ENCODE peak calls at places on chromosomes 1 and 21, in five cellular contexts. N is IMR-90, R is mesendoderm, G is mesenchymal stem cell, B is neuronal stem cell. Z is an unnamed sample.

GRCh38 chr1:112881742-112882127 is 74.3 kb downstream of the SLC16A1 start:
- DNase-seq in N (peak; percentile 22), R (no peak), G (no peak), B (no peak), Z (no peak)

GRCh38 chr1:22641906-22642636 is 1.4 kb upstream of the C1QC start:
- DNase-seq in N (peak; percentile 27), R (peak; percentile 57), G (peak; percentile 56), B (peak; percentile 68), Z (peak; percentile 81)

GRCh38 chr1:238139713-238140112 is 249.0 kb upstream of the ZP4 start:
- DNase-seq in N (no peak), R (no peak), G (no peak), B (no peak), Z (no peak)

GRCh38 chr1:12540580-12541273 is 77.3 kb downstream of the DHRS3 start:
- DNase-seq in N (no peak), R (no peak), G (no peak), B (no peak), Z (no peak)

GRCh38 chr1:93304716-93305138 is 41.0 kb upstream of the DR1 start:
- DNase-seq in N (peak; percentile 79), R (peak; percentile 67), G (peak; percentile 84), B (peak; percentile 48), Z (no peak)

GRCh38 chr21:46294647-46295176 is 8.6 kb downstream of the YBEY start:
- DNase-seq in N (peak; percentile 68), R (peak; percentile 31), G (peak; percentile 39), B (no peak), Z (no peak)

GRCh38 chr21:37257526-37257966 is 9.6 kb downstream of the VPS26C start:
- DNase-seq in N (peak; percentile 24), R (no peak), G (peak; percentile 66), B (no peak), Z (no peak)

GRCh38 chr1:201585099-201585498 is 46.2 kb downstream of the NAV1 start:
- DNase-seq in N (peak; percentile 51), R (no peak), G (peak; percentile 87), B (no peak), Z (no peak)

GRCh38 chr1:229158317-229159294 is 112.3 kb upstream of the RAB4A start:
- DNase-seq in N (no peak), R (no peak), G (peak; percentile 64), B (no peak), Z (no peak)

GRCh38 chr1:231385118-231385748 is 36.9 kb downstream of the EGLN1 start:
- DNase-seq in N (no peak), R (no peak), G (no peak), B (no peak), Z (no peak)

GRCh38 chr1:238642231-238642630 is 744.1 kb upstream of the CHRM3 start:
- DNase-seq in N (peak; percentile 75), R (no peak), G (peak; percentile 63), B (no peak), Z (no peak)

GRCh38 chr21:45530423-45531113 is 11.7 kb downstream of the SLC19A1 start:
- DNase-seq in N (no peak), R (no peak), G (no peak), B (no peak), Z (no peak)

GRCh38 chr1:53411541-53412152 is 47.6 kb upstream of the DMRTB1 start:
- DNase-seq in N (peak; percentile 25), R (no peak), G (no peak), B (no peak), Z (no peak)

GRCh38 chr1:162666006-162666645 is 33.9 kb downstream of the DDR2 start:
- DNase-seq in N (no peak), R (no peak), G (no peak), B (no peak), Z (no peak)

GRCh38 chr1:10675813-10676212 is 120.6 kb downstream of the CASZ1 start:
- DNase-seq in N (no peak), R (no peak), G (no peak), B (no peak), Z (no peak)

GRCh38 chr1:156703741-156704140 is 1.6 kb downstream of the CRABP2 start:
- DNase-seq in N (no peak), R (peak; percentile 70), G (no peak), B (no peak), Z (no peak)

GRCh38 chr1:187836557-187836956 is 1007.8 kb downstream of the PLA2G4A start:
- DNase-seq in N (no peak), R (no peak), G (no peak), B (no peak), Z (no peak)

GRCh38 chr1:114685851-114686250 is 9.5 kb downstream of the AMPD1 start:
- DNase-seq in N (no peak), R (no peak), G (no peak), B (no peak), Z (no peak)

GRCh38 chr1:109466100-109466439 is 276 bp upstream of the SYPL2 start:
- DNase-seq in N (no peak), R (no peak), G (no peak), B (no peak), Z (no peak)

GRCh38 chr21:33481314-33481943 is 1.7 kb upstream of the TMEM50B start:
- DNase-seq in N (no peak), R (peak; percentile 42), G (peak; percentile 10), B (no peak), Z (no peak)

GRCh38 chr1:92916899-92917298 is 44.4 kb downstream of the DIPK1A start:
- DNase-seq in N (peak; percentile 76), R (no peak), G (peak; percentile 60), B (no peak), Z (no peak)

GRCh38 chr1:17831619-17832018 is 76.5 kb downstream of the ACTL8 start:
- DNase-seq in N (peak; percentile 59), R (peak; percentile 85), G (peak; percentile 47), B (peak; percentile 75), Z (peak; percentile 67)

GRCh38 chr21:46667191-46667734 is 31.8 kb downstream of the PRMT2 start:
- DNase-seq in N (peak; percentile 16), R (peak; percentile 49), G (no peak), B (no peak), Z (peak; percentile 54)

GRCh38 chr1:31064685-31065309 is 720 bp downstream of the PUM1 start:
- DNase-seq in N (peak; percentile 17), R (peak; percentile 48), G (no peak), B (no peak), Z (no peak)

GRCh38 chr21:33368576-33368975 is 34.6 kb upstream of the IFNGR2 start:
- DNase-seq in N (no peak), R (no peak), G (no peak), B (no peak), Z (peak; percentile 48)

GRCh38 chr1:183218981-183219621 is 33.0 kb downstream of the LAMC2 start:
- DNase-seq in N (no peak), R (no peak), G (peak; percentile 7), B (no peak), Z (peak; percentile 43)

GRCh38 chr1:176932114-176933104 is 232.1 kb downstream of the ASTN1 start:
- DNase-seq in N (no peak), R (no peak), G (no peak), B (no peak), Z (no peak)

GRCh38 chr1:151993084-151993733 is 450 bp downstream of the S100A10 start:
- DNase-seq in N (no peak), R (peak; percentile 80), G (no peak), B (no peak), Z (peak; percentile 66)

GRCh38 chr1:244273262-244273844 is 178.4 kb downstream of the ADSS2 start:
- DNase-seq in N (no peak), R (no peak), G (no peak), B (no peak), Z (no peak)

GRCh38 chr1:10734900-10735602 is 61.4 kb downstream of the CASZ1 start:
- DNase-seq in N (no peak), R (peak; percentile 27), G (no peak), B (peak; percentile 44), Z (no peak)

GRCh38 chr1:24475700-24476099 is 26.9 kb upstream of the RCAN3 start:
- DNase-seq in N (no peak), R (no peak), G (no peak), B (no peak), Z (no peak)

GRCh38 chr1:192522673-192523072 is 52.9 kb upstream of the RGS1 start:
- DNase-seq in N (no peak), R (no peak), G (no peak), B (no peak), Z (no peak)

GRCh38 chr1:240682843-240683242 is 70.9 kb upstream of the GREM2 start:
- DNase-seq in N (no peak), R (no peak), G (no peak), B (no peak), Z (no peak)

DNA sequence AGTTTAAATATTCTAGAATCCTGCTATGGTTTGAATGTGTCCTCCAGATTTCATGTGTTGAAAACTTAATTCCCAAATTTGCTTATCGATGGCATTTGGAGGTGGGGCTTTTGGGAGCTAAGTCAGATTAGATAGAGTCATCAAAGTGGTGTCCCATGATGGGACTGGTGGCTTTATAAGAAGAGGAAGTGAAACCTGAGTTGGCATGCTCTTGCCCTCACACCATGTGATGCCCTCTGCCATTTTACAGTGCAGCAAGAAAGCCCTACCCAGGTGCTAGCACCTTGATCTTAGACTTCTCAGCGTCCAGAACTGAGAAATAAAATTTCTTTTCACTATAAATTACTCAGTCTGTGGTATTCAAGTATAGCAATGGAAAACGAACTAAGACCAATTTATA is 111.3 kb downstream of the TGFB2 start:
- DNase-seq in N (no peak), R (no peak), G (no peak), B (no peak), Z (no peak)
- H2BK120ac ChIP-seq in N (no peak overlapping the region), R (no peak overlapping the region), G (no peak overlapping the region), B (no peak overlapping the region), Z (no peak overlapping the region)

GRCh38 chr1:246008256-246008901 is 498.7 kb downstream of the SMYD3 start:
- DNase-seq in N (no peak), R (peak; percentile 32), G (no peak), B (no peak), Z (no peak)
- H2BK120ac ChIP-seq in N (no peak overlapping the region), R (no peak overlapping the region), G (no peak overlapping the region), B (no peak overlapping the region), Z (no peak overlapping the region)

GRCh38 chr1:204306076-204306475 is 53.7 kb downstream of the PLEKHA6 start:
- DNase-seq in N (no peak), R (no peak), G (no peak), B (no peak), Z (no peak)

GRCh38 chr1:204304067-204304466 is 55.7 kb downstream of the PLEKHA6 start:
- DNase-seq in N (no peak), R (peak; percentile 98), G (no peak), B (no peak), Z (peak; percentile 58)

GRCh38 chr1:204302769-204303168 is 57.0 kb downstream of the PLEKHA6 start:
- DNase-seq in N (no peak), R (no peak), G (no peak), B (no peak), Z (no peak)

GRCh38 chr1:204299828-204300365 is 59.8 kb downstream of the PLEKHA6 start:
- DNase-seq in N (no peak), R (no peak), G (no peak), B (no peak), Z (no peak)

GRCh38 chr1:204301171-204301957 is 58.4 kb downstream of the PLEKHA6 start:
- DNase-seq in N (no peak), R (no peak), G (no peak), B (no peak), Z (no peak)
- H2BK120ac ChIP-seq in N (no peak overlapping the region), R (no peak overlapping the region), G (no peak overlapping the region), B (no peak overlapping the region), Z (no peak overlapping the region)

GRCh38 chr1:38420666-38421065 is 374.1 kb upstream of the POU3F1 start:
- DNase-seq in N (no peak), R (peak; percentile 57), G (no peak), B (no peak), Z (no peak)

GRCh38 chr1:38424677-38425076 is 378.1 kb upstream of the POU3F1 start:
- DNase-seq in N (no peak), R (peak; percentile 64), G (no peak), B (no peak), Z (no peak)
- H2BK120ac ChIP-seq in N (no peak overlapping the region), R (peak overlapping the region; percentile 96), G (no peak overlapping the region), B (no peak overlapping the region), Z (no peak overlapping the region)

GRCh38 chr1:25799758-25800537 is at the start of gene SELENON:
- DNase-seq in N (peak; percentile 28), R (peak; percentile 75), G (peak; percentile 54), B (peak; percentile 62), Z (peak; percentile 90)
- H2BK120ac ChIP-seq in N (peak within 1 kb of the TSS; percentile 82), R (no peak within 1 kb of the TSS), G (peak within 1 kb of the TSS; percentile 87), B (peak within 1 kb of the TSS; percentile 75), Z (no peak within 1 kb of the TSS)